ENCODE peak calls at places on chromosomes 6 and 20, in seven cellular contexts. L is body of pancreas, Z is uterus, E is transverse colon, M is heart left ventricle, C is endothelial cell of umbilical vein, F is GM12878. K is an unnamed sample.
A peak's percentile ranks its signal among the peaks of the same experiment; 100 is the strongest.

GRCh38 chr6:166623318-166623717 is 3.7 kb downstream of the RPS6KA2 start:
- DNase-seq in L (no peak), Z (no peak), E (no peak), M (no peak), C (no peak), F (no peak), K (no peak)

GRCh38 chr6:165985926-165986646 is 181.6 kb downstream of the TBXT start:
- DNase-seq in L (no peak), Z (no peak), E (no peak), M (no peak), C (no peak), F (no peak), K (no peak)

GRCh38 chr6:113825776-113826175 is 31.4 kb upstream of the MARCKS start:
- DNase-seq in L (peak; percentile 97), Z (peak; percentile 80), E (peak; percentile 77), M (peak; percentile 82), C (no peak), F (no peak), K (no peak)

GRCh38 chr6:140744648-140745320 is 1370.3 kb upstream of the CITED2 start:
- DNase-seq in L (no peak), Z (no peak), E (no peak), M (no peak), C (no peak), F (no peak), K (no peak)

GRCh38 chr6:6474170-6474920 is 114.2 kb upstream of the LY86 start:
- DNase-seq in L (no peak), Z (no peak), E (no peak), M (no peak), C (no peak), F (no peak), K (no peak)

GRCh38 chr6:22551280-22551679 is 18.1 kb upstream of the HDGFL1 start:
- DNase-seq in L (no peak), Z (no peak), E (no peak), M (no peak), C (no peak), F (no peak), K (no peak)

GRCh38 chr6:104789770-104790190 is 69.9 kb downstream of the HACE1 start:
- DNase-seq in L (no peak), Z (no peak), E (no peak), M (no peak), C (peak; percentile 52), F (no peak), K (no peak)

GRCh38 chr6:133806358-133806757 is 82.6 kb upstream of the TCF21 start:
- DNase-seq in L (no peak), Z (no peak), E (no peak), M (no peak), C (no peak), F (no peak), K (no peak)

GRCh38 chr6:161169690-161170089 is 104.2 kb downstream of the AGPAT4 start:
- DNase-seq in L (peak; percentile 68), Z (peak; percentile 61), E (no peak), M (no peak), C (peak; percentile 47), F (no peak), K (no peak)

GRCh38 chr20:50399917-50400704 is 110.1 kb upstream of the PTPN1 start:
- DNase-seq in L (no peak), Z (no peak), E (no peak), M (no peak), C (peak; percentile 30), F (no peak), K (no peak)

GRCh38 chr20:35277531-35278395 is at the start of gene MMP24OS:
- DNase-seq in L (peak; percentile 92), Z (peak; percentile 86), E (peak; percentile 94), M (peak; percentile 91), C (peak; percentile 77), F (peak; percentile 64), K (peak; percentile 94)

GRCh38 chr20:23654722-23655121 is 17.0 kb upstream of the CST3 start:
- DNase-seq in L (no peak), Z (no peak), E (no peak), M (no peak), C (no peak), F (no peak), K (no peak)

GRCh38 chr20:10523438-10523837 is 88.3 kb downstream of the SLX4IP start:
- DNase-seq in L (no peak), Z (no peak), E (no peak), M (no peak), C (no peak), F (no peak), K (no peak)

GRCh38 chr6:143842902-143843688 is at the start of gene LTV1:
- DNase-seq in L (peak; percentile 97), Z (peak; percentile 97), E (peak; percentile 97), M (peak; percentile 97), C (peak; percentile 97), F (peak; percentile 81), K (peak; percentile 92)
- TF ChIP-seq POLR2A in L (peak; percentile 76), Z (peak; percentile 70), E (peak; percentile 74), M (peak; percentile 83), C (peak; percentile 92), F (peak; percentile 85), K (peak; percentile 61)

GRCh38 chr6:3825331-3825831 is 23.8 kb upstream of the FAM50B start:
- DNase-seq in L (peak; percentile 48), Z (peak; percentile 51), E (no peak), M (peak; percentile 58), C (peak; percentile 93), F (no peak), K (no peak)
- H3K4me3 ChIP-seq in L (no peak overlapping the region), Z (peak overlapping the region; percentile 18), E (no peak overlapping the region), M (no peak overlapping the region), C (no peak overlapping the region), F (no peak overlapping the region), K (no peak overlapping the region)

GRCh38 chr20:51688600-51688999 is 79.6 kb downstream of the ATP9A start:
- DNase-seq in L (no peak), Z (no peak), E (no peak), M (no peak), C (no peak), F (no peak), K (no peak)
- H3K27ac ChIP-seq in L (no peak overlapping the region), Z (no peak overlapping the region), E (no peak overlapping the region), M (no peak overlapping the region), C (no peak overlapping the region), F (no peak overlapping the region), K (no peak overlapping the region)

DNA sequence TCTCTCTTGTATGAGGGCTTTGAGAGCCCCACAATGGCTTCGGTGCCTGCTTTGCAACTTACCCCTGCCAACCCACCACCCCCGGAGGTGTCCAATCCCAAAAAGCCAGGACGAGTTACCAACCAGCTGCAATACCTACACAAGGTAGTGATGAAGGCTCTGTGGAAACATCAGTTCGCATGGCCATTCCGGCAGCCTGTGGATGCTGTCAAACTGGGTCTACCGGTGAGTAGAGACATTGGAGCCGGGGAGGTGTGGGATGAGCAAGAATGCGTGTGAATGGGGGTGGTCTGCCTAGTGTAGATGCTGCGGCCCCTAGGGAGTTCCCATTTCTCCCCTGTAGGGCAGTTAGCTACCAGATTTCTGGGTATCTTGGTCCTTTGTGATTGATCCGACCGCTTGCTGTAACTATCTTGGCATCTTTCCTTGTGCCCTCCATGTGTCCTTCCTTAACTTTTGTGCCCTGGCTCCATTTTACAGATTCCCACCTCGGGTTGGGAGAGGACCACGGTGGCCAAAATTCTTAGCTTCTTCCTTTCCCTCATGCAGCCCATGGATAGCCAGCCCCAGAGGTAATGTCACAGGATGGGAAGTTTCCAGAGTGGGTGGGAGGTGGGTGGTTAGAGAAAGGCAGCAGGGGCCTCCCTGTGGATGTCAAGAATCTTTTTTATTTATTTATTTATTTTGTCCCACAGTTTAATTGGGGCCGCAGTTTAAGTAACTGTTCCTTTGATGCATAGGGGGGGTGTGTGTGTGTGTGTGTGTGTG is 6.3 kb downstream of the BRD2 start:
- DNase-seq in L (no peak), Z (no peak), E (no peak), M (no peak), C (no peak), F (no peak), K (no peak)
- TF ChIP-seq POLR2A in L (no peak), Z (no peak), E (no peak), M (no peak), C (no peak), F (peak; percentile 55), K (no peak)

GRCh38 chr6:43760799-43761168 is 9.2 kb upstream of the VEGFA start:
- DNase-seq in L (no peak), Z (no peak), E (no peak), M (no peak), C (no peak), F (no peak), K (no peak)
- H3K4me3 ChIP-seq in L (no peak overlapping the region), Z (no peak overlapping the region), E (no peak overlapping the region), M (no peak overlapping the region), C (no peak overlapping the region), F (no peak overlapping the region), K (no peak overlapping the region)

GRCh38 chr6:43468240-43468639 is 9.1 kb upstream of the TJAP1 start:
- DNase-seq in L (no peak), Z (no peak), E (no peak), M (no peak), C (no peak), F (no peak), K (no peak)

GRCh38 chr6:43469947-43470346 is 7.4 kb upstream of the TJAP1 start:
- DNase-seq in L (no peak), Z (no peak), E (no peak), M (no peak), C (no peak), F (no peak), K (no peak)

GRCh38 chr6:43467752-43468151 is 9.6 kb upstream of the TJAP1 start:
- DNase-seq in L (no peak), Z (no peak), E (no peak), M (no peak), C (no peak), F (no peak), K (no peak)

GRCh38 chr6:43471399-43471798 is 6.0 kb upstream of the TJAP1 start:
- DNase-seq in L (peak; percentile 25), Z (no peak), E (no peak), M (no peak), C (no peak), F (no peak), K (no peak)

DNA sequence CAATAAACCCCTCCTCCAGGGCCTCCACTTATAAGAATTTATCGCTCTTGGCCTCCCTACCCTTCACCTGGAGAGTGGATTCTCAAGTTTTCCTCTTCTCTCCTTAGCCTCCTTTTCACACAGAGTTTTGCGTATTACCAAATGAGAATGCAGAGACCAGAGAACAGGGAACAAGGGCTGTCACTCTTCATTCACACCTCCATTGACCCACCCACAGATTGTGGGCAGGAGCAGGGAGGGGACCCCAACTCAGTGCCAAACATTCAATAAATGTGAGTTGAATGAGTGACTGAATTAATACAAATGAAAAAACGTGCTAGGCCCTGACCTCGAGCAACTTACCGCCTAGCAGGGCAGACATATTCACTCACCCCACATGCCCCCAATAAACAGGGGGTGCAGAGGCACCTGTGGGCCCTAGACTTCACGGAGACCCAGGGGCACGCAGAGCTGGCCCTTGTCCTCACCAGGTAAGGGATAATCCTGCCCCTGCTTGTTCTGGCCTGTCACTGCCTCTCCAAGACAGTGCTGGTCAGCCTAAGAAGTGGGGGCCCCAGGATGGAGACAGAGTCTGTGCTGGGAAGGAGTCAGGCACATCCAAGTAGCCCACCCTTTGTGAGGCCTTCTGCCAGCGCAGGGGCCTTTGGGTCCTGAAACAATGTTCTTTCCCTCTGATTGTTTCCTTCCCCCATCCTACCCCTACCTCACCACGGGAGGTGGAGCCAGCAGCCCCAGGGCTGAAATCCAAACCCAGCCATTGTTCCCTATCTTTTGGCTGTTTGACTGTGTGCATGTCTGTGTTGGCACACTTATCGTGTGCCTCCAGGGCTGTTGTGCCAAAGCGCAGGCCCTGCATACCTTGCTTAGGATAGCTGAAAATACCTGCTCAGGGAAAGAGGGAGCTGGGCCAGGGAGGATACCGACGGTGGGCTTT is 8.4 kb upstream of the TJAP1 start:
- DNase-seq in L (peak; percentile 29), Z (no peak), E (no peak), M (peak; percentile 48), C (no peak), F (no peak), K (no peak)
- H3K27ac ChIP-seq in L (no peak overlapping the region), Z (no peak overlapping the region), E (no peak overlapping the region), M (peak overlapping the region; percentile 95), C (no peak overlapping the region), F (no peak overlapping the region), K (no peak overlapping the region)

GRCh38 chr6:170459451-170459850 is 93.7 kb downstream of the PSMB1 start:
- DNase-seq in L (no peak), Z (no peak), E (peak; percentile 53), M (peak; percentile 35), C (peak; percentile 30), F (peak; percentile 23), K (peak; percentile 60)
- TF ChIP-seq POLR2A in L (no peak), Z (no peak), E (no peak), M (no peak), C (no peak), F (no peak), K (no peak)